ENCODE peak calls at places on chromosomes 11 and 22, in eight cellular contexts. One of them, this sample, is unnamed.

GRCh38 chr22:26835929-26836528 is 178.6 kb downstream of the MIAT start:
- DNase-seq in cardiac muscle cell: peak; percentile 17
- DNase-seq in bronchial epithelial cell: peak; percentile 40
- DNase-seq in upper lobe of right lung: no peak
- DNase-seq in cardiac fibroblast: peak; percentile 69
- DNase-seq in nephron progenitor cell: peak; percentile 64
- DNase-seq in HCT116: peak; percentile 33
- DNase-seq in AG04450: no peak
- DNase-seq in this sample: peak; percentile 52

GRCh38 chr22:44131989-44132685 is 48.6 kb upstream of the PARVG start:
- DNase-seq in nephron progenitor cell: no peak
- DNase-seq in HCT116: no peak
- DNase-seq in upper lobe of right lung: peak; percentile 47
- DNase-seq in cardiac fibroblast: no peak
- DNase-seq in bronchial epithelial cell: no peak
- DNase-seq in cardiac muscle cell: no peak
- DNase-seq in AG04450: no peak
- DNase-seq in this sample: no peak

GRCh38 chr11:35223429-35223828 is 84.5 kb downstream of the CD44 start:
- DNase-seq in cardiac muscle cell: peak; percentile 31
- DNase-seq in nephron progenitor cell: peak; percentile 65
- DNase-seq in AG04450: peak; percentile 45
- DNase-seq in upper lobe of right lung: no peak
- DNase-seq in cardiac fibroblast: no peak
- DNase-seq in bronchial epithelial cell: no peak
- DNase-seq in HCT116: no peak
- DNase-seq in this sample: peak; percentile 69

GRCh38 chr11:70790671-70791300 is 392.5 kb downstream of the CTTN start:
- DNase-seq in nephron progenitor cell: no peak
- DNase-seq in bronchial epithelial cell: no peak
- DNase-seq in cardiac muscle cell: no peak
- DNase-seq in cardiac fibroblast: no peak
- DNase-seq in HCT116: no peak
- DNase-seq in AG04450: no peak
- DNase-seq in upper lobe of right lung: peak; percentile 28
- DNase-seq in this sample: no peak

GRCh38 chr11:13486926-13487660 is 8.7 kb downstream of the PTH start:
- DNase-seq in upper lobe of right lung: peak; percentile 86
- DNase-seq in cardiac muscle cell: peak; percentile 24
- DNase-seq in bronchial epithelial cell: peak; percentile 21
- DNase-seq in AG04450: no peak
- DNase-seq in cardiac fibroblast: peak; percentile 35
- DNase-seq in nephron progenitor cell: peak; percentile 39
- DNase-seq in HCT116: no peak
- DNase-seq in this sample: peak; percentile 64

GRCh38 chr11:898540-899190 is 11.9 kb downstream of the CHID1 start:
- DNase-seq in cardiac muscle cell: peak; percentile 41
- DNase-seq in AG04450: no peak
- DNase-seq in upper lobe of right lung: no peak
- DNase-seq in HCT116: no peak
- DNase-seq in bronchial epithelial cell: no peak
- DNase-seq in nephron progenitor cell: peak; percentile 48
- DNase-seq in cardiac fibroblast: peak; percentile 11
- DNase-seq in this sample: peak; percentile 43

GRCh38 chr22:44884968-44885805 is 124.6 kb downstream of the PHF21B start:
- DNase-seq in upper lobe of right lung: peak; percentile 52
- DNase-seq in bronchial epithelial cell: no peak
- DNase-seq in cardiac muscle cell: no peak
- DNase-seq in AG04450: no peak
- DNase-seq in HCT116: no peak
- DNase-seq in cardiac fibroblast: no peak
- DNase-seq in nephron progenitor cell: no peak
- DNase-seq in this sample: no peak

GRCh38 chr11:34907934-34908593 is 8.1 kb downstream of the APIP start:
- DNase-seq in cardiac fibroblast: no peak
- DNase-seq in bronchial epithelial cell: no peak
- DNase-seq in cardiac muscle cell: no peak
- DNase-seq in upper lobe of right lung: no peak
- DNase-seq in AG04450: no peak
- DNase-seq in HCT116: no peak
- DNase-seq in nephron progenitor cell: no peak
- DNase-seq in this sample: no peak

GRCh38 chr11:61756147-61756451 is 3.7 kb downstream of the MYRF start:
- DNase-seq in cardiac fibroblast: no peak
- DNase-seq in upper lobe of right lung: no peak
- DNase-seq in HCT116: no peak
- DNase-seq in AG04450: no peak
- DNase-seq in bronchial epithelial cell: no peak
- DNase-seq in nephron progenitor cell: no peak
- DNase-seq in cardiac muscle cell: no peak
- DNase-seq in this sample: no peak

GRCh38 chr11:86814775-86815174 is 14.4 kb downstream of the PRSS23 start:
- DNase-seq in HCT116: no peak
- DNase-seq in cardiac fibroblast: peak; percentile 52
- DNase-seq in bronchial epithelial cell: peak; percentile 42
- DNase-seq in cardiac muscle cell: no peak
- DNase-seq in nephron progenitor cell: no peak
- DNase-seq in upper lobe of right lung: no peak
- DNase-seq in AG04450: no peak
- DNase-seq in this sample: no peak

GRCh38 chr11:74677131-74677530 is 54.1 kb downstream of the CHRDL2 start:
- DNase-seq in AG04450: no peak
- DNase-seq in cardiac muscle cell: no peak
- DNase-seq in cardiac fibroblast: no peak
- DNase-seq in nephron progenitor cell: no peak
- DNase-seq in bronchial epithelial cell: no peak
- DNase-seq in HCT116: no peak
- DNase-seq in upper lobe of right lung: no peak
- DNase-seq in this sample: no peak

GRCh38 chr11:19380375-19380774 is 139.6 kb upstream of the E2F8 start:
- DNase-seq in upper lobe of right lung: no peak
- DNase-seq in nephron progenitor cell: no peak
- DNase-seq in cardiac muscle cell: no peak
- DNase-seq in bronchial epithelial cell: peak; percentile 94
- DNase-seq in HCT116: peak; percentile 29
- DNase-seq in cardiac fibroblast: peak; percentile 98
- DNase-seq in AG04450: no peak
- DNase-seq in this sample: no peak

GRCh38 chr11:43921561-43922294 is 20.7 kb upstream of the C11orf96 start:
- DNase-seq in cardiac fibroblast: no peak
- DNase-seq in AG04450: no peak
- DNase-seq in nephron progenitor cell: no peak
- DNase-seq in HCT116: no peak
- DNase-seq in bronchial epithelial cell: no peak
- DNase-seq in upper lobe of right lung: no peak
- DNase-seq in cardiac muscle cell: no peak
- DNase-seq in this sample: no peak

GRCh38 chr11:117199061-117199915 is at the start of gene TAGLN:
- DNase-seq in nephron progenitor cell: peak; percentile 60
- DNase-seq in cardiac muscle cell: peak; percentile 91
- DNase-seq in HCT116: no peak
- DNase-seq in cardiac fibroblast: peak; percentile 96
- DNase-seq in upper lobe of right lung: peak; percentile 78
- DNase-seq in AG04450: peak; percentile 91
- DNase-seq in bronchial epithelial cell: peak; percentile 74
- DNase-seq in this sample: no peak

GRCh38 chr11:123597859-123598258 is 56.6 kb downstream of the SCN3B start:
- DNase-seq in AG04450: no peak
- DNase-seq in upper lobe of right lung: no peak
- DNase-seq in HCT116: no peak
- DNase-seq in cardiac muscle cell: no peak
- DNase-seq in bronchial epithelial cell: no peak
- DNase-seq in cardiac fibroblast: no peak
- DNase-seq in nephron progenitor cell: no peak
- DNase-seq in this sample: no peak
- TF ChIP-seq CTCF in AG04450: no peak
- TF ChIP-seq CTCF in upper lobe of right lung: no peak
- TF ChIP-seq CTCF in HCT116: peak; percentile 44
- TF ChIP-seq CTCF in cardiac muscle cell: no peak
- TF ChIP-seq CTCF in bronchial epithelial cell: peak; percentile 17
- TF ChIP-seq CTCF in cardiac fibroblast: peak; percentile 2
- TF ChIP-seq CTCF in nephron progenitor cell: no peak
- TF ChIP-seq CTCF in this sample: peak; percentile 21

DNA sequence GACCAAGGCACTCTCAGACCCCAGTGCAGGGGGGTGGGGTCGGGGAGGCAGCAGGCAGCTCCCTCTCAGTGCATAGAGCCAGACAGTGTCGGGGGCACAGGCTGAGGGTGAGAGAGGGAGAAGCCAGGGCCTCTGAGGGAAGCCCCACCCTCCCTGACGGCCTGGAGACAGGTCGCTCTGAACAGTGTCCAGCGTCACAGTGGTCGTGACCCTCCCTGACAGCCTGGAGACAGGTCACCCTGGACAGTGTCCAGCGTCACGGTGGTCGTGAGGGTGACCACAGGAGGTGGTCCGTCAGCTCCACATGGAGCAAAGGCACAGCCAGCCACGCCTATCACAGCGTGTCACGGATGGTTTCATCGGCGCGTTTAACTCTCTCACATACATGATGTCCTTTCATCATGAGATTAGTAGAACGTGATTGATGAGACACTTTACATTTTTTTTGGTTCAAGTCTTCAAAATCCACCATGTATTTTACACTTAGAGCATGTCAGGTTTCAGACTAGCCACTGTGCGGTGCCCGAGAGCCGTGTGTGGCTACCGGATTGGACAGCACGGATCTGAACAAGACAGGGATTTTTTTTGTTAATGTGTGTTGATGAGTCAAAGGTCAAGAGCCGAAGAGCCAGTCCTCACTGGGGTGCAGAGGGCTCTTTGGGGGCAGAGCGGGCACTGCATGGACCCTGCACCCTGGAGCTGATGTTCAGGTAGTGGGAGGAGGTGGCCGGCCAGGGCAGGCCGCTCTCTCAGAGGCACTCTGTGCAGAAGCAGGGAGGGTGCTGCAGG is 23.9 kb upstream of the PANX2 start:
- DNase-seq in cardiac muscle cell: peak; percentile 58
- DNase-seq in bronchial epithelial cell: peak; percentile 55
- DNase-seq in HCT116: peak; percentile 32
- DNase-seq in AG04450: peak; percentile 42
- DNase-seq in cardiac fibroblast: peak; percentile 82
- DNase-seq in nephron progenitor cell: peak; percentile 59
- DNase-seq in upper lobe of right lung: peak; percentile 77
- DNase-seq in this sample: peak; percentile 81
- TF ChIP-seq CTCF in cardiac muscle cell: peak; percentile 93
- TF ChIP-seq CTCF in bronchial epithelial cell: peak; percentile 86
- TF ChIP-seq CTCF in HCT116: peak; percentile 82
- TF ChIP-seq CTCF in AG04450: peak; percentile 99
- TF ChIP-seq CTCF in cardiac fibroblast: peak; percentile 99
- TF ChIP-seq CTCF in nephron progenitor cell: peak; percentile 56
- TF ChIP-seq CTCF in upper lobe of right lung: peak; percentile 74
- TF ChIP-seq CTCF in this sample: peak; percentile 99

DNA sequence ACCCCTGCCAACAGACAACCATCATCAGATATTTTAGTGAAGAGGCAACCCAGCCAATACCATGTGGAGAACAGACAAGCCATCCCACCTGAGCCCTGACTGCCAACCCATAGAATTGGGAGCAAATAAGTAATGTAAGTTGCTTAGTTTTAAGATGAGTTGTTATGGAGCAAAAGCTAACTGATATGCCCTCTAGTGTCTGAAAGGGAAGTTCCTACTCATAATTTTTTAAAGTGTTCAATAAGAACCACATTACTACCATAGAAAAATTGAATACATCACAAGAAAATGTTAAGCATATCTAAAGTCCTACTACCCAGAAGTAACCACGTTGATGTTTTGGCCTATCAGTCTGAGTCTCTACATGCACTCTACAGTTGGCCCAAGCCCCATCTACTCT is 50.8 kb upstream of the SLC36A4 start:
- DNase-seq in HCT116: peak; percentile 8
- DNase-seq in upper lobe of right lung: no peak
- DNase-seq in bronchial epithelial cell: peak; percentile 27
- DNase-seq in cardiac fibroblast: peak; percentile 13
- DNase-seq in cardiac muscle cell: no peak
- DNase-seq in AG04450: no peak
- DNase-seq in nephron progenitor cell: no peak
- DNase-seq in this sample: no peak
- TF ChIP-seq CTCF in HCT116: peak; percentile 52
- TF ChIP-seq CTCF in upper lobe of right lung: peak; percentile 18
- TF ChIP-seq CTCF in bronchial epithelial cell: peak; percentile 26
- TF ChIP-seq CTCF in cardiac fibroblast: peak; percentile 6
- TF ChIP-seq CTCF in cardiac muscle cell: peak; percentile 27
- TF ChIP-seq CTCF in AG04450: peak; percentile 52
- TF ChIP-seq CTCF in nephron progenitor cell: no peak
- TF ChIP-seq CTCF in this sample: peak; percentile 44

GRCh38 chr11:72432347-72433287 is 1.7 kb downstream of the CLPB start:
- DNase-seq in nephron progenitor cell: no peak
- DNase-seq in cardiac muscle cell: no peak
- DNase-seq in AG04450: no peak
- DNase-seq in bronchial epithelial cell: no peak
- DNase-seq in cardiac fibroblast: no peak
- DNase-seq in upper lobe of right lung: no peak
- DNase-seq in HCT116: no peak
- DNase-seq in this sample: no peak

GRCh38 chr11:72429626-72430025 is 4.7 kb downstream of the CLPB start:
- DNase-seq in bronchial epithelial cell: no peak
- DNase-seq in cardiac muscle cell: no peak
- DNase-seq in AG04450: no peak
- DNase-seq in cardiac fibroblast: no peak
- DNase-seq in HCT116: no peak
- DNase-seq in upper lobe of right lung: no peak
- DNase-seq in nephron progenitor cell: no peak
- DNase-seq in this sample: no peak

GRCh38 chr11:72431846-72432245 is 2.5 kb downstream of the CLPB start:
- DNase-seq in upper lobe of right lung: no peak
- DNase-seq in HCT116: no peak
- DNase-seq in bronchial epithelial cell: no peak
- DNase-seq in cardiac muscle cell: no peak
- DNase-seq in cardiac fibroblast: no peak
- DNase-seq in AG04450: no peak
- DNase-seq in nephron progenitor cell: no peak
- DNase-seq in this sample: no peak

GRCh38 chr11:72433455-72434061 is 773 bp downstream of the CLPB start:
- DNase-seq in bronchial epithelial cell: no peak
- DNase-seq in cardiac muscle cell: no peak
- DNase-seq in upper lobe of right lung: no peak
- DNase-seq in HCT116: no peak
- DNase-seq in cardiac fibroblast: no peak
- DNase-seq in AG04450: no peak
- DNase-seq in nephron progenitor cell: no peak
- DNase-seq in this sample: no peak

DNA sequence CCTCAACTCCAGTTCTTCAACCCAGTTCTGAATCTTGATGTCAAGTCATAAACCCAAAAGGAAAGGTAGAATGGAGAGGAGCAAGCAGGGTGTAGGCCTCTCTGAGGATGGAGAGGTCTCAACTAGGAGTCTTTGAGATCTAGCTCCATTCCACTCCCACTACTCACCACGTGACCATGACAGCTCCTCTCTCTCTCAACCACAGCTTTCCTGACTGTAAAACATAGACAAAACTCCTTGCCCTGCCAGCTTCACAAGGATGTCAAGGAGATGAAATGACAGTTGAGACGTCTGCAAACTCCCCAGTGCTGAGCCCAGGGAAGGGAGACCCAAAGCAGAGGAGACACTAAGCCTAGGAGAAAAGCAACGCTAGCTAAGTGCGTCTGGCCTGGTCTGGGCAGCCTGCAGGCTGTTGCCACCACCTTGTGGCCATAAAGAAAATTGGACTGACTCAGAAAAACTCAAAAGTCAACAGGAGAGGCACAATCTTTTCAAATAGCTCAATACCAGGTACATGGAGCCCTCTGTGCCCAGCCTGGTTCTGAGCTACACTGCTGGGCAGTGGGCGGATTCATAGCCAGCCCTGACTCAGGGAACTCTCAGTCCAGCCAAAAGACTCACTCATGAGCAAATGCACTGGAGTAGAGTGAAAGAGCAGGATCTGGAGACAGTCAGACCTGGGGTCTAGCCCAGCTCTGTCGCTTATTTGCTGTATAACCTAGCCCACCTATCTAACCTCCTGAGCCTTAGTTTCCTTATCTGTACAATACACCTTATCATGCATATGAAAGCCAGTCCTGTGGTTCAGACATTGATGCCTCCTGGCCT is 3.4 kb downstream of the CLPB start:
- DNase-seq in cardiac muscle cell: peak; percentile 67
- DNase-seq in bronchial epithelial cell: peak; percentile 52
- DNase-seq in upper lobe of right lung: no peak
- DNase-seq in AG04450: peak; percentile 18
- DNase-seq in cardiac fibroblast: peak; percentile 70
- DNase-seq in nephron progenitor cell: peak; percentile 25
- DNase-seq in HCT116: no peak
- DNase-seq in this sample: peak; percentile 76
- TF ChIP-seq CTCF in cardiac muscle cell: peak; percentile 79
- TF ChIP-seq CTCF in bronchial epithelial cell: peak; percentile 80
- TF ChIP-seq CTCF in upper lobe of right lung: peak; percentile 76
- TF ChIP-seq CTCF in AG04450: peak; percentile 86
- TF ChIP-seq CTCF in cardiac fibroblast: peak; percentile 85
- TF ChIP-seq CTCF in nephron progenitor cell: peak; percentile 79
- TF ChIP-seq CTCF in HCT116: peak; percentile 85
- TF ChIP-seq CTCF in this sample: peak; percentile 95

This sample was measured in BE2C.